ENCODE peak calls at places on chromosomes 4 and X, in nine cellular contexts. X, K, E, J, A, M, F, L and Z are unnamed samples.

GRCh38 chr4:120897981-120898719 is 24.4 kb downstream of the PRDM5 start:
- DNase-seq in L (no peak), X (no peak), M (no peak), E (no peak), A (no peak), K (no peak), F (no peak), J (no peak), Z (no peak)

GRCh38 chr4:114813961-114814360 is 215.4 kb downstream of the UGT8 start:
- DNase-seq in X (no peak), A (no peak), K (no peak), J (no peak), L (no peak), M (no peak), F (no peak), E (no peak), Z (no peak)

GRCh38 chr4:156773648-156774357 is 197.8 kb downstream of the PDGFC start:
- DNase-seq in M (peak; percentile 78), F (no peak), X (no peak), E (no peak), L (peak; percentile 43), J (no peak), K (no peak), A (peak; percentile 54), Z (peak; percentile 43)

GRCh38 chr4:55546633-55547460 is at the start of gene CLOCK:
- DNase-seq in A (peak; percentile 70), M (peak; percentile 88), E (peak; percentile 84), X (peak; percentile 83), L (peak; percentile 87), F (peak; percentile 82), J (peak; percentile 79), K (peak; percentile 96), Z (peak; percentile 85)

GRCh38 chrX:112865464-112866025 is 24.9 kb upstream of the AMOT start:
- DNase-seq in L (no peak), F (no peak), E (no peak), M (no peak), X (no peak), K (no peak), J (no peak), A (no peak), Z (no peak)

GRCh38 chrX:41655631-41656030 is 33.1 kb upstream of the GPR34 start:
- DNase-seq in F (no peak), X (no peak), J (no peak), E (no peak), M (peak; percentile 51), L (no peak), K (no peak), A (no peak), Z (peak; percentile 45)

GRCh38 chr4:1305261-1305711 is 15.6 kb downstream of the MAEA start:
- DNase-seq in E (no peak), L (no peak), J (no peak), X (no peak), K (no peak), A (no peak), F (no peak), M (no peak), Z (peak; percentile 28)

GRCh38 chrX:47571215-47571614 is 10.2 kb downstream of the ARAF start:
- DNase-seq in K (no peak), M (no peak), A (no peak), X (no peak), J (no peak), F (no peak), L (no peak), E (no peak), Z (no peak)

GRCh38 chrX:50448565-50448964 is 22.1 kb downstream of the DGKK start:
- DNase-seq in M (peak; percentile 4), J (no peak), E (peak; percentile 24), A (no peak), L (no peak), X (peak; percentile 52), K (no peak), F (no peak), Z (peak; percentile 69)

GRCh38 chr4:6674500-6675149 is 19.1 kb upstream of the S100P start:
- DNase-seq in F (no peak), M (peak; percentile 31), J (no peak), K (peak; percentile 40), X (peak; percentile 76), L (peak; percentile 61), E (peak; percentile 60), A (peak; percentile 7), Z (peak; percentile 82)

GRCh38 chrX:112642349-112642748 is 37.4 kb downstream of the LHFPL1 start:
- DNase-seq in M (peak; percentile 62), X (peak; percentile 24), E (no peak), A (peak; percentile 55), L (peak; percentile 70), J (no peak), K (peak; percentile 79), F (no peak), Z (peak; percentile 48)

GRCh38 chrX:110415440-110416167 is 57.0 kb downstream of the RTL9 start:
- DNase-seq in J (no peak), A (no peak), X (no peak), E (no peak), F (no peak), K (no peak), L (no peak), M (peak; percentile 48), Z (peak; percentile 25)

GRCh38 chrX:73525928-73526690 is 36.9 kb upstream of the CHIC1 start:
- DNase-seq in F (no peak), X (no peak), K (peak; percentile 31), M (no peak), A (no peak), E (no peak), J (no peak), L (no peak), Z (no peak)

GRCh38 chrX:56932653-56933339 is 62.5 kb downstream of the SPIN3 start:
- DNase-seq in A (no peak), X (no peak), E (no peak), F (no peak), K (no peak), L (no peak), M (no peak), J (no peak), Z (no peak)

GRCh38 chr4:179536694-179537093 is 2094.5 kb upstream of the AGA start:
- DNase-seq in A (no peak), J (no peak), K (no peak), E (no peak), L (no peak), X (no peak), M (no peak), F (no peak), Z (no peak)

GRCh38 chr4:88758264-88758663 is 60.6 kb upstream of the NAP1L5 start:
- DNase-seq in X (no peak), J (no peak), F (no peak), E (no peak), L (no peak), M (no peak), K (no peak), A (no peak), Z (no peak)

GRCh38 chr4:175071123-175071522 is 153.0 kb downstream of the ADAM29 start:
- DNase-seq in F (no peak), M (no peak), K (no peak), E (no peak), L (peak; percentile 66), J (no peak), A (peak; percentile 36), X (no peak), Z (no peak)

GRCh38 chrX:3250946-3251345 is 95.5 kb downstream of the MXRA5 start:
- DNase-seq in K (no peak), M (no peak), A (peak; percentile 6), J (no peak), F (no peak), L (no peak), E (no peak), X (no peak), Z (no peak)

GRCh38 chr4:35963383-35963782 is 280.9 kb downstream of the ARAP2 start:
- DNase-seq in F (no peak), L (peak; percentile 2), K (no peak), J (no peak), M (no peak), A (no peak), E (no peak), X (no peak), Z (no peak)

GRCh38 chrX:130523460-130524394 is 121.9 kb downstream of the RBMX2 start:
- DNase-seq in E (no peak), M (peak; percentile 1), K (peak; percentile 8), X (peak; percentile 36), L (peak; percentile 3), A (no peak), J (peak; percentile 22), F (no peak), Z (peak; percentile 10)
- H3K4me3 ChIP-seq in E (no peak overlapping the region), M (peak overlapping the region; percentile 40), K (peak overlapping the region; percentile 18), X (peak overlapping the region; percentile 22), L (peak overlapping the region; percentile 45), A (peak overlapping the region; percentile 48), J (peak overlapping the region; percentile 48), F (peak overlapping the region; percentile 17), Z (peak overlapping the region; percentile 25)

DNA sequence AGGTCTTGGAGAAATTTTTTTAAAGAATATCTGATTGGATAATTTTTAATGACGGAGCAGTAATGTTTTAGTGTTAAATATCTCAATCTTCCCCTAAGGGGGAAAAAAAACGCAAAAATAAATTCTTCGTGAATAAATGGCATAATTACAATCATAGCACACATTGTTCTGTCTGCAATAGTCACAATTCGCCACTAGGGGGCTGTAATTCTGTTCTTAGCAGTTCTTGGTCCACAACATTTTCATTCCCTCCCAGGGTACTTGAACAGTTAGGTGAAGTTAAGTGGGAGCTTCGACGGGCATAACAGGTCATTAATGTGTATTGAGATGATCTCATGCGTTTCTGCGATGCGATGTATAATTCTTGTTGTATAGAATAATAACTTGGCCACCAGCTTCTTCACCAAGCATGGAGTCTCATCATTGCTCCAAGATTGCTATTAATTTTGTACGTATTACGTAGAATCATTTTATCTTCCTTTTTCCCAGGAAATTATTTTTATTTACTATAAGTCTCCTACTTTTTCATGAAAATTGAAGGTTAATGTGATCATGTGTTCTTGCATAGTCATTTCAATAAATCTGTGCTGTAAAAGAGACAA is 27.2 kb downstream of the HTR2C start:
- DNase-seq in A (peak; percentile 28), J (peak; percentile 22), F (no peak), M (peak; percentile 60), L (peak; percentile 61), X (peak; percentile 38), K (peak; percentile 63), E (no peak), Z (peak; percentile 44)
- TF ChIP-seq CTCF in A (peak; percentile 68), J (peak; percentile 56), F (peak; percentile 48), M (peak; percentile 57), L (peak; percentile 66), X (peak; percentile 88), K (peak; percentile 93), E (peak; percentile 68), Z (peak; percentile 65)

DNA sequence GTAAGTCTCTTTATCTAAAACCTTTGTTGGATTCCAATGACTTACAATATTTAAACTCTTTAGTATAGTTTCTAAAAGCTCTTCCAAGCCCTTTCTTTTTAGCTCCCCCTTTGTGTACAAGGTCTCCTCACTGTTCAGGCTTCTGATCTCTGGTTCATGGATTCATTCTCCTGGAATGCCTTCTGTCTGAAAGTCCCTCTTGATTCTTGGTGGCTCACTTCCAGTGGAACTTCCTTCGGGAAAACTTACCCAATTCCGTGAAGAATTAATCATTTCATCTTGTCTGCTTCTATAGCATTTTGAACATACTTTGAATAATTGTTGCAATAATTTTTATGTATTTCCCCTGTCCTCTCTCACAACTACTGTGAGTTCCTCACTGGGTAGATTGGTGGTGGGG is 3.6 kb downstream of the ARHGAP24 start:
- DNase-seq in E (no peak), L (peak; percentile 40), M (peak; percentile 70), X (no peak), K (no peak), F (no peak), J (no peak), A (no peak), Z (no peak)
- H3K4me3 ChIP-seq in E (no peak overlapping the region), L (no peak overlapping the region), M (no peak overlapping the region), X (no peak overlapping the region), K (no peak overlapping the region), F (no peak overlapping the region), J (no peak overlapping the region), A (no peak overlapping the region), Z (no peak overlapping the region)

GRCh38 chrX:22666441-22666840 is 333.3 kb upstream of the DDX53 start:
- DNase-seq in M (peak; percentile 54), F (no peak), A (peak; percentile 25), L (peak; percentile 68), E (no peak), J (no peak), X (no peak), K (peak; percentile 29), Z (peak; percentile 27)
- TF ChIP-seq CTCF in M (peak; percentile 40), F (no peak), A (peak; percentile 54), L (peak; percentile 55), E (no peak), J (no peak), X (no peak), K (peak; percentile 39), Z (peak; percentile 24)